ENCODE peak calls at places on chromosome 2, in four cellular contexts. O, Z, W and R are unnamed samples.

GRCh38 chr2:147792966-147793617 is 51.7 kb upstream of the ACVR2A start:
- DNase-seq in Z (no peak), W (no peak), O (no peak), R (no peak)

GRCh38 chr2:225270053-225270452 is 129.5 kb upstream of the NYAP2 start:
- DNase-seq in O (no peak), W (no peak), Z (peak; percentile 68), R (no peak)

GRCh38 chr2:11466307-11467125 is 555 bp upstream of the E2F6 start:
- DNase-seq in W (peak; percentile 4), Z (no peak), O (no peak), R (no peak)

GRCh38 chr2:15730545-15731212 is 139.0 kb downstream of the DDX1 start:
- DNase-seq in O (peak; percentile 90), Z (peak; percentile 43), W (peak; percentile 85), R (no peak)

GRCh38 chr2:233209117-233209977 is 42.1 kb upstream of the ATG16L1 start:
- DNase-seq in W (peak; percentile 56), O (peak; percentile 89), Z (no peak), R (no peak)

GRCh38 chr2:170974304-170974993 is 45.4 kb downstream of the GORASP2 start:
- DNase-seq in O (no peak), W (peak; percentile 48), Z (no peak), R (no peak)

GRCh38 chr2:71728036-71728435 is 274.7 kb downstream of the DYSF start:
- DNase-seq in Z (no peak), W (no peak), O (no peak), R (no peak)

GRCh38 chr2:11344956-11345671 is 678 bp upstream of the ROCK2 start:
- DNase-seq in O (peak; percentile 71), W (peak; percentile 14), Z (no peak), R (peak; percentile 29)

GRCh38 chr2:43609304-43609883 is 13.6 kb upstream of the THADA start:
- DNase-seq in W (peak; percentile 62), O (peak; percentile 23), Z (peak; percentile 27), R (no peak)

GRCh38 chr2:120470041-120470716 is 124.2 kb downstream of the INHBB start:
- DNase-seq in O (peak; percentile 82), W (peak; percentile 92), Z (no peak), R (no peak)

GRCh38 chr2:38178556-38179419 is 102.8 kb upstream of the CYP1B1 start:
- DNase-seq in W (peak; percentile 50), Z (no peak), O (peak; percentile 87), R (peak; percentile 51)

GRCh38 chr2:86335865-86336321 is 1.5 kb downstream of the REEP1 start:
- DNase-seq in O (no peak), Z (no peak), W (no peak), R (no peak)

GRCh38 chr2:7057865-7058400 is 140.7 kb downstream of the RNF144A start:
- DNase-seq in Z (no peak), O (no peak), W (no peak), R (peak; percentile 40)

GRCh38 chr2:24083567-24084385 is 858 bp downstream of the TP53I3 start:
- DNase-seq in Z (peak; percentile 81), O (peak; percentile 73), W (peak; percentile 83), R (no peak)

GRCh38 chr2:85503611-85504433 is 35.1 kb upstream of the MAT2A start:
- DNase-seq in W (peak; percentile 37), Z (no peak), O (no peak), R (no peak)

GRCh38 chr2:30230479-30230854 is 867 bp upstream of the LBH start:
- DNase-seq in W (no peak), O (peak; percentile 63), Z (no peak), R (no peak)

GRCh38 chr2:165804719-165805118 is 10.7 kb upstream of the GALNT3 start:
- DNase-seq in Z (no peak), W (peak; percentile 68), O (no peak), R (no peak)

GRCh38 chr2:141490886-141491285 is 639.9 kb downstream of the LRP1B start:
- DNase-seq in Z (no peak), O (no peak), W (no peak), R (no peak)

GRCh38 chr2:24652265-24653232 is 140.6 kb downstream of the PTRHD1 start:
- DNase-seq in W (peak; percentile 1), O (no peak), Z (no peak), R (no peak)

GRCh38 chr2:28387082-28387960 is 5.3 kb upstream of the FOSL2 start:
- DNase-seq in Z (no peak), W (peak; percentile 41), O (no peak), R (no peak)

GRCh38 chr2:47063159-47063930 is 91.8 kb downstream of the STPG4 start:
- DNase-seq in O (no peak), Z (no peak), W (no peak), R (no peak)

GRCh38 chr2:62800618-62801017 is 95.1 kb downstream of the EHBP1 start:
- DNase-seq in W (no peak), O (no peak), Z (no peak), R (no peak)

GRCh38 chr2:177651833-177652232 is 259.3 kb downstream of the AGPS start:
- DNase-seq in O (no peak), W (no peak), Z (no peak), R (no peak)

GRCh38 chr2:238929242-238930081 is 81.6 kb downstream of the TWIST2 start:
- DNase-seq in O (no peak), W (no peak), Z (no peak), R (no peak)